ENCODE peak calls at places on chromosomes 12 and 14, in six cellular contexts. One of them, this sample, is unnamed.

GRCh38 chr14:105192866-105193731 is 12.0 kb upstream of the NUDT14 start:
- DNase-seq in A549: no peak
- DNase-seq in HepG2: no peak
- DNase-seq in GM12878: no peak
- DNase-seq in endothelial cell of umbilical vein: peak
- DNase-seq in K562: no peak
- DNase-seq in this sample: peak

GRCh38 chr12:12182926-12183325 is 83.9 kb downstream of the LRP6 start:
- DNase-seq in A549: no peak
- DNase-seq in HepG2: no peak
- DNase-seq in GM12878: no peak
- DNase-seq in endothelial cell of umbilical vein: peak
- DNase-seq in K562: no peak
- DNase-seq in this sample: no peak

GRCh38 chr12:27549801-27550652 is 26.0 kb downstream of the PPFIBP1 start:
- DNase-seq in A549: peak
- DNase-seq in HepG2: peak
- DNase-seq in GM12878: no peak
- DNase-seq in endothelial cell of umbilical vein: peak
- DNase-seq in K562: peak
- DNase-seq in this sample: peak

GRCh38 chr14:100488057-100488456 is 99.2 kb downstream of the BEGAIN start:
- DNase-seq in A549: no peak
- DNase-seq in HepG2: no peak
- DNase-seq in GM12878: no peak
- DNase-seq in endothelial cell of umbilical vein: no peak
- DNase-seq in K562: no peak
- DNase-seq in this sample: no peak

GRCh38 chr12:51959211-51959610 is 7.7 kb downstream of the ACVR1B start:
- DNase-seq in A549: no peak
- DNase-seq in HepG2: no peak
- DNase-seq in GM12878: no peak
- DNase-seq in endothelial cell of umbilical vein: no peak
- DNase-seq in K562: no peak
- DNase-seq in this sample: no peak

GRCh38 chr14:93002851-93003298 is 79.9 kb downstream of the CHGA start:
- DNase-seq in A549: no peak
- DNase-seq in HepG2: peak
- DNase-seq in GM12878: no peak
- DNase-seq in endothelial cell of umbilical vein: no peak
- DNase-seq in K562: no peak
- DNase-seq in this sample: no peak

GRCh38 chr12:127081058-127081457 is 1185.9 kb upstream of the TMEM132C start:
- DNase-seq in A549: no peak
- DNase-seq in HepG2: no peak
- DNase-seq in GM12878: no peak
- DNase-seq in endothelial cell of umbilical vein: no peak
- DNase-seq in K562: no peak
- DNase-seq in this sample: no peak

GRCh38 chr12:118334939-118335567 is 37.7 kb downstream of the TAOK3 start:
- DNase-seq in A549: no peak
- DNase-seq in HepG2: no peak
- DNase-seq in GM12878: no peak
- DNase-seq in endothelial cell of umbilical vein: no peak
- DNase-seq in K562: no peak
- DNase-seq in this sample: peak

GRCh38 chr12:104958009-104958945 is at the start of gene SLC41A2:
- DNase-seq in A549: peak
- DNase-seq in HepG2: peak
- DNase-seq in GM12878: peak
- DNase-seq in endothelial cell of umbilical vein: peak
- DNase-seq in K562: peak
- DNase-seq in this sample: peak
- TF ChIP-seq MYC in A549: peak
- TF ChIP-seq MYC in HepG2: peak
- TF ChIP-seq MYC in GM12878: peak
- TF ChIP-seq MYC in endothelial cell of umbilical vein: no peak
- TF ChIP-seq MYC in K562: peak
- TF ChIP-seq MYC in this sample: peak

GRCh38 chr12:111328138-111328537 is 40.8 kb downstream of the PHETA1 start:
- DNase-seq in A549: no peak
- DNase-seq in HepG2: no peak
- DNase-seq in GM12878: no peak
- DNase-seq in endothelial cell of umbilical vein: no peak
- DNase-seq in K562: no peak
- DNase-seq in this sample: no peak

GRCh38 chr12:111327474-111327873 is 41.4 kb downstream of the PHETA1 start:
- DNase-seq in A549: no peak
- DNase-seq in HepG2: peak
- DNase-seq in GM12878: no peak
- DNase-seq in endothelial cell of umbilical vein: no peak
- DNase-seq in K562: peak
- DNase-seq in this sample: no peak

GRCh38 chr12:111335811-111336210 is 33.1 kb downstream of the PHETA1 start:
- DNase-seq in A549: no peak
- DNase-seq in HepG2: no peak
- DNase-seq in GM12878: no peak
- DNase-seq in endothelial cell of umbilical vein: no peak
- DNase-seq in K562: no peak
- DNase-seq in this sample: no peak

GRCh38 chr12:111334393-111334915 is 34.4 kb downstream of the PHETA1 start:
- DNase-seq in A549: no peak
- DNase-seq in HepG2: no peak
- DNase-seq in GM12878: no peak
- DNase-seq in endothelial cell of umbilical vein: no peak
- DNase-seq in K562: no peak
- DNase-seq in this sample: no peak

DNA sequence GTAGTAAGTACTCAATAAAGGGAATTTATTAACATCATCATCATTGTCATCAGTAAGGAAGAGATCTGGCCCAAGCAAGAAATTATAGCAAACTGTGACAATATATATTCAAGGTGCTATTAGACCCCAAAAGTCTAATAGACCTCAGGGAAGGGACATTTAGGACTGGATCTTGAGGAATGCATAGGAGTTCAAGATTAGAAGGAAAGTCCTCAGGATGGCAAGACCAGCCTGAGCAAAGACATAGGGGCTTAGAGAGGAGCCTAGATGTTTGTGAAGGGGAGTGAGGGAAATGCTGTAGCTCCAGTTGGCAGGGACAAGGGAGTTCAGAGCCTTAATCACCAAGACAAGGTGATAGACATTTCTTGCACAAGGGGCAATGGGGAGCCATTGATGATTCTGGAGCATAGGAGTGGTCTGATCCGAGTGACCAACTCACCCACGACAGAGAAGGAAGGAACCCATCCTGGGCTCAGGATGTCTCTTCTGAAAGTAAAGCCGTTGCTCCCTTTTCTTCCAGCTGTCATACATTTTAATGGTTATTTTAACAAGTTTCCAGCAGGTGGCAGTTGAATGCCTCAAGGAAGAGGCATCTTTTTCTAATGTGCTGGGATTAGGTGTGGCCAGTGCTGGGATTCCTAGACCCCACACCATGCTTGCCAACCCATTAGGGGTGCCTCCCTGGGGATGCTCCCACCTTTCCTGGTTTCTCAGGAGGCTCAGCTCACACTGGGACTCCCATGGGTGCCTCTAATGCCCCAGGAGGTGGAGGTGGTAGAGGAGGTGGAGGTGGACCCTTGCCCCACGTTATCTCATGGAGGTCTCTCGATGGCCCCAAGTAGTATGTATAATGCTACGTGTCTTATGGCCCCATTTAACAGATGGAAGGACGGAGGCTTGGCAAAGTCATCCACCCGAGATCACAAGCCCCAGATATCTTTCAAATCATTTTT is 37.8 kb downstream of the PHETA1 start:
- DNase-seq in A549: peak
- DNase-seq in HepG2: peak
- DNase-seq in GM12878: no peak
- DNase-seq in endothelial cell of umbilical vein: peak
- DNase-seq in K562: peak
- DNase-seq in this sample: peak
- TF ChIP-seq CTCF in A549: peak
- TF ChIP-seq CTCF in HepG2: peak
- TF ChIP-seq CTCF in GM12878: peak
- TF ChIP-seq CTCF in endothelial cell of umbilical vein: peak
- TF ChIP-seq CTCF in K562: peak
- TF ChIP-seq CTCF in this sample: peak

GRCh38 chr14:52366796-52367315 is 52.7 kb downstream of the PTGER2 start:
- DNase-seq in A549: no peak
- DNase-seq in HepG2: no peak
- DNase-seq in GM12878: no peak
- DNase-seq in endothelial cell of umbilical vein: no peak
- DNase-seq in K562: no peak
- DNase-seq in this sample: no peak

GRCh38 chr14:52363969-52364368 is 49.9 kb downstream of the PTGER2 start:
- DNase-seq in A549: no peak
- DNase-seq in HepG2: no peak
- DNase-seq in GM12878: no peak
- DNase-seq in endothelial cell of umbilical vein: no peak
- DNase-seq in K562: no peak
- DNase-seq in this sample: no peak

GRCh38 chr14:52363001-52363704 is 49.0 kb downstream of the PTGER2 start:
- DNase-seq in A549: no peak
- DNase-seq in HepG2: no peak
- DNase-seq in GM12878: no peak
- DNase-seq in endothelial cell of umbilical vein: no peak
- DNase-seq in K562: no peak
- DNase-seq in this sample: no peak

GRCh38 chr14:52360831-52361230 is 46.7 kb downstream of the PTGER2 start:
- DNase-seq in A549: no peak
- DNase-seq in HepG2: no peak
- DNase-seq in GM12878: no peak
- DNase-seq in endothelial cell of umbilical vein: no peak
- DNase-seq in K562: no peak
- DNase-seq in this sample: no peak

DNA sequence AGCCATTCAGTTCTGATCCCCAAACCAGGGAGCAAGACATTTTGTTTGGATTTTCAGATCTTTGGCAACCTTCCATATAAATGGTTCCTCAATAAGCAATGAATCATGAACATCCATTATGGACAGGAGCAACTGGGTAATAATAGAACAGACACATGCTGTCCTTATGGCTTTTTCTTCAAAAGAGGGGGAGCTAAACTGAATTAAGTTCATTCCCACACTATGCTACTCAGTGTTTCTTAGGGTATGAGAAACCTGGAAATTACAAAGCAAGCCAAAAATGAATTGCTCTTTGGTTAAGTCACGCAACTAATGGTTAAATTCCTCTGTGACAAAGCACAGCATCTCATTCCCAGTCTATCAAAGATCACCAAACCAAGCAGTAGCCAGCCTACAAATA is 51.0 kb downstream of the PTGER2 start:
- DNase-seq in A549: no peak
- DNase-seq in HepG2: no peak
- DNase-seq in GM12878: no peak
- DNase-seq in endothelial cell of umbilical vein: no peak
- DNase-seq in K562: no peak
- DNase-seq in this sample: no peak
- TF ChIP-seq MYC in A549: no peak
- TF ChIP-seq MYC in HepG2: no peak
- TF ChIP-seq MYC in GM12878: no peak
- TF ChIP-seq MYC in endothelial cell of umbilical vein: no peak
- TF ChIP-seq MYC in K562: no peak
- TF ChIP-seq MYC in this sample: no peak

DNA sequence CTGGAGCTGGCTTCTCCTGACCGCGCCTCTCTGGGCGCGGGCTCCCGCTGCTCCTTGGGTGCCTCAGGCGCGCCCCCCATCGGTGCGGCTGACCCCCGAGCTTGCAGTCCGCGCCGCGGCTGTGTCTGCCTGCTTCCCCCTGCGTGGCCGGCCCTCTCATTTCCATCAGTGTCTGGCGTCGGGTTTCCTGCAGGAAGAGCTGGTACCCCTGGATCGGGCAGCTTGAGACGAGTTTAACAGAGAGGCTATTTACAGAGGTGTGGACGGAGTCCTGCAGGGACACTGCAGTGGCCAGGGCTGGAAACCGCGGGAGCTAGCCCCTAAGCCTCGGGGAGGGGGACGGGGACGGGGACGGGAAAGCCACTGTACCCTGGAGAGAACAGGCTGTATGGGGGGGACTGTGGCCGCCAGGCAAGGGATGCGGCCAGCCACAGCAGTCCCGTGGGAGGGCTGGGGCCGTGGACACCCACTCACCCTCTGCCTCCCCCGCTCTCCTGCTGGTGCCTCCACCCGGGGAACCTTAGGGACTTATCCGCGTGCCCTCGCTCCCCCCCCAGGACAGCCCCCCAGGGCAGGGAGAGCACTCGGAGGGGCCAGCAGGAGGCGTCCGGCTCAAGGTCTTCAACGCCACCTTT is 3.7 kb upstream of the CACNA2D4 start:
- DNase-seq in A549: no peak
- DNase-seq in HepG2: no peak
- DNase-seq in GM12878: no peak
- DNase-seq in endothelial cell of umbilical vein: no peak
- DNase-seq in K562: no peak
- DNase-seq in this sample: peak
- TF ChIP-seq CTCF in A549: no peak
- TF ChIP-seq CTCF in HepG2: no peak
- TF ChIP-seq CTCF in GM12878: no peak
- TF ChIP-seq CTCF in endothelial cell of umbilical vein: no peak
- TF ChIP-seq CTCF in K562: no peak
- TF ChIP-seq CTCF in this sample: peak

GRCh38 chr12:21774358-21775129 is at the start of gene KCNJ8:
- DNase-seq in A549: peak
- DNase-seq in HepG2: no peak
- DNase-seq in GM12878: no peak
- DNase-seq in endothelial cell of umbilical vein: no peak
- DNase-seq in K562: peak
- DNase-seq in this sample: peak
- TF ChIP-seq MYC in A549: no peak
- TF ChIP-seq MYC in HepG2: no peak
- TF ChIP-seq MYC in GM12878: no peak
- TF ChIP-seq MYC in endothelial cell of umbilical vein: no peak
- TF ChIP-seq MYC in K562: no peak
- TF ChIP-seq MYC in this sample: no peak